ENCODE peak calls at places on chromosome 2, in six cellular contexts. One of them, this sample, is unnamed.

GRCh38 chr2:217970206-217970605 is 32.6 kb downstream of the TNS1 start:
- ATAC-seq in A549: no peak
- ATAC-seq in K562: no peak
- ATAC-seq in GM12878: no peak
- ATAC-seq in upper lobe of left lung: no peak
- ATAC-seq in HepG2: no peak
- ATAC-seq in this sample: peak

GRCh38 chr2:215548714-215549113 is 112.8 kb upstream of the FN1 start:
- ATAC-seq in A549: no peak
- ATAC-seq in K562: no peak
- ATAC-seq in GM12878: no peak
- ATAC-seq in upper lobe of left lung: no peak
- ATAC-seq in HepG2: no peak
- ATAC-seq in this sample: no peak

GRCh38 chr2:189506514-189506976 is 65.3 kb downstream of the WDR75 start:
- ATAC-seq in A549: peak
- ATAC-seq in K562: peak
- ATAC-seq in GM12878: peak
- ATAC-seq in upper lobe of left lung: no peak
- ATAC-seq in HepG2: peak
- ATAC-seq in this sample: no peak

GRCh38 chr2:1876352-1876751 is 132.0 kb upstream of the PXDN start:
- ATAC-seq in A549: no peak
- ATAC-seq in K562: no peak
- ATAC-seq in GM12878: no peak
- ATAC-seq in upper lobe of left lung: no peak
- ATAC-seq in HepG2: no peak
- ATAC-seq in this sample: no peak

GRCh38 chr2:199505755-199506403 is 48.1 kb upstream of the SATB2 start:
- ATAC-seq in A549: no peak
- ATAC-seq in K562: no peak
- ATAC-seq in GM12878: no peak
- ATAC-seq in upper lobe of left lung: no peak
- ATAC-seq in HepG2: no peak
- ATAC-seq in this sample: no peak

GRCh38 chr2:56168163-56168562 is 15.6 kb upstream of the CCDC85A start:
- ATAC-seq in A549: no peak
- ATAC-seq in K562: no peak
- ATAC-seq in GM12878: no peak
- ATAC-seq in upper lobe of left lung: peak
- ATAC-seq in HepG2: no peak
- ATAC-seq in this sample: no peak

GRCh38 chr2:158724803-158725271 is 70.3 kb upstream of the DAPL1 start:
- ATAC-seq in A549: peak
- ATAC-seq in K562: peak
- ATAC-seq in GM12878: no peak
- ATAC-seq in upper lobe of left lung: peak
- ATAC-seq in HepG2: peak
- ATAC-seq in this sample: no peak

GRCh38 chr2:26491563-26492167 is 13.7 kb upstream of the OTOF start:
- ATAC-seq in A549: no peak
- ATAC-seq in K562: no peak
- ATAC-seq in GM12878: no peak
- ATAC-seq in upper lobe of left lung: no peak
- ATAC-seq in HepG2: no peak
- ATAC-seq in this sample: no peak

GRCh38 chr2:120654383-120655134 is 81.1 kb upstream of the GLI2 start:
- ATAC-seq in A549: no peak
- ATAC-seq in K562: no peak
- ATAC-seq in GM12878: no peak
- ATAC-seq in upper lobe of left lung: no peak
- ATAC-seq in HepG2: peak
- ATAC-seq in this sample: no peak

GRCh38 chr2:18799397-18799796 is 210.0 kb upstream of the NT5C1B start:
- ATAC-seq in A549: no peak
- ATAC-seq in K562: no peak
- ATAC-seq in GM12878: no peak
- ATAC-seq in upper lobe of left lung: no peak
- ATAC-seq in HepG2: no peak
- ATAC-seq in this sample: no peak

GRCh38 chr2:19859565-19859964 is 42.2 kb downstream of the TTC32 start:
- ATAC-seq in A549: no peak
- ATAC-seq in K562: no peak
- ATAC-seq in GM12878: no peak
- ATAC-seq in upper lobe of left lung: no peak
- ATAC-seq in HepG2: no peak
- ATAC-seq in this sample: no peak

GRCh38 chr2:24972315-24972958 is 682 bp upstream of the DNAJC27 start:
- ATAC-seq in A549: no peak
- ATAC-seq in K562: peak
- ATAC-seq in GM12878: peak
- ATAC-seq in upper lobe of left lung: no peak
- ATAC-seq in HepG2: no peak
- ATAC-seq in this sample: no peak

GRCh38 chr2:161552015-161552414 is 72.2 kb upstream of the SLC4A10 start:
- ATAC-seq in A549: no peak
- ATAC-seq in K562: no peak
- ATAC-seq in GM12878: no peak
- ATAC-seq in upper lobe of left lung: no peak
- ATAC-seq in HepG2: no peak
- ATAC-seq in this sample: no peak

GRCh38 chr2:44361330-44362206 is at the start of the genes CAMKMT and PREPL:
- ATAC-seq in A549: peak
- ATAC-seq in K562: peak
- ATAC-seq in GM12878: peak
- ATAC-seq in upper lobe of left lung: peak
- ATAC-seq in HepG2: peak
- ATAC-seq in this sample: peak

GRCh38 chr2:44362207-44363015 is 664 bp downstream of the CAMKMT start:
- ATAC-seq in A549: peak
- ATAC-seq in K562: peak
- ATAC-seq in GM12878: peak
- ATAC-seq in upper lobe of left lung: peak
- ATAC-seq in HepG2: peak
- ATAC-seq in this sample: peak

GRCh38 chr2:44354761-44355160 is 6.5 kb downstream of the PREPL start:
- ATAC-seq in A549: no peak
- ATAC-seq in K562: peak
- ATAC-seq in GM12878: no peak
- ATAC-seq in upper lobe of left lung: no peak
- ATAC-seq in HepG2: no peak
- ATAC-seq in this sample: no peak

GRCh38 chr2:44360749-44361329 is 455 bp downstream of the PREPL start:
- ATAC-seq in A549: peak
- ATAC-seq in K562: peak
- ATAC-seq in GM12878: peak
- ATAC-seq in upper lobe of left lung: peak
- ATAC-seq in HepG2: no peak
- ATAC-seq in this sample: peak

DNA sequence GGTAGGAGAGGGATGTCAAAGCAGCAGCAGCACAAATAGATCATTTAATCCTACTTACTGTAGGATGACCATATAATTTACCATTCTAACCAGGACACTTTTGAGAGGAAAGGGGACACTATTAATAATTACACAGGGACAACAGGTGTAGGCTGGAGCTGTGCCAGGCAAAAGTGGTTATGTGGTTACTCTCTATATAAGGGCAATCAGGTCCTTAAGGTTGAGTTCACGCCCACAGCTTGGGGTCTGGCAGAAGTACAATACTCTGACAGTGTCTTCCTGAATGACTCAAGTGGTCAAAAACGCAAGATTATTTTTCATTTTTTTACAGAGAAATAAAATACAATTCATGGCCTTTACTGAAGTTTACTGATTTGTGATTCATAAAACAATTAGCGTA is 2.8 kb downstream of the PREPL start:
- ATAC-seq in A549: no peak
- ATAC-seq in K562: no peak
- ATAC-seq in GM12878: peak
- ATAC-seq in upper lobe of left lung: no peak
- ATAC-seq in HepG2: no peak
- ATAC-seq in this sample: no peak
- TF ChIP-seq POLR2A in A549: no peak
- TF ChIP-seq POLR2A in K562: no peak
- TF ChIP-seq POLR2A in GM12878: no peak
- TF ChIP-seq POLR2A in upper lobe of left lung: no peak
- TF ChIP-seq POLR2A in HepG2: no peak
- TF ChIP-seq POLR2A in this sample: no peak

GRCh38 chr2:46342566-46343315 is 45.5 kb downstream of the EPAS1 start:
- ATAC-seq in A549: no peak
- ATAC-seq in K562: no peak
- ATAC-seq in GM12878: no peak
- ATAC-seq in upper lobe of left lung: no peak
- ATAC-seq in HepG2: no peak
- ATAC-seq in this sample: no peak
- TF ChIP-seq EP300 in A549: no peak
- TF ChIP-seq EP300 in K562: no peak
- TF ChIP-seq EP300 in GM12878: no peak
- TF ChIP-seq EP300 in upper lobe of left lung: no peak
- TF ChIP-seq EP300 in HepG2: no peak
- TF ChIP-seq EP300 in this sample: no peak

GRCh38 chr2:206250041-206250897 is 24.2 kb upstream of the ZDBF2 start:
- ATAC-seq in A549: peak
- ATAC-seq in K562: peak
- ATAC-seq in GM12878: peak
- ATAC-seq in upper lobe of left lung: no peak
- ATAC-seq in HepG2: peak
- ATAC-seq in this sample: no peak
- TF ChIP-seq CTCF in A549: peak
- TF ChIP-seq CTCF in K562: no peak
- TF ChIP-seq CTCF in GM12878: peak
- TF ChIP-seq CTCF in upper lobe of left lung: no peak
- TF ChIP-seq CTCF in HepG2: peak
- TF ChIP-seq CTCF in this sample: no peak

DNA sequence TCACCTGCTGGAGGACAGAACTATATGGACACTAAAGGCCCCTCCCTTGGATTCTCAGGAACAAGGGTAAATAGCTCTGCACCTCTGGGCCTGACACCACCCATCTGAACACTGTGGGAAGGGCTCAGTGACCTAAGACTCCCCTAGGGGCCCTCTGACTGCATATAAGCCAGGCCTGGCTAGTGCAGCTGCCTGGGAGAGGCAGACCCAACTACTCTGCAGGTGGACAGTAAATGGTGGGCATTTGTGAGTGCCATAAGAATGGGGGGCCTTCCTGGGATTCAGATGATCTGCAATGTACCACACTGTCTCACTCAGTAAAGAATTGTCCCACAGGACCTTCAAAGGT is 11.2 kb upstream of the WIPF1 start:
- ATAC-seq in A549: no peak
- ATAC-seq in K562: peak
- ATAC-seq in GM12878: peak
- ATAC-seq in upper lobe of left lung: peak
- ATAC-seq in HepG2: no peak
- ATAC-seq in this sample: no peak
- TF ChIP-seq POLR2A in A549: no peak
- TF ChIP-seq POLR2A in K562: no peak
- TF ChIP-seq POLR2A in GM12878: peak
- TF ChIP-seq POLR2A in upper lobe of left lung: no peak
- TF ChIP-seq POLR2A in HepG2: no peak
- TF ChIP-seq POLR2A in this sample: no peak

DNA sequence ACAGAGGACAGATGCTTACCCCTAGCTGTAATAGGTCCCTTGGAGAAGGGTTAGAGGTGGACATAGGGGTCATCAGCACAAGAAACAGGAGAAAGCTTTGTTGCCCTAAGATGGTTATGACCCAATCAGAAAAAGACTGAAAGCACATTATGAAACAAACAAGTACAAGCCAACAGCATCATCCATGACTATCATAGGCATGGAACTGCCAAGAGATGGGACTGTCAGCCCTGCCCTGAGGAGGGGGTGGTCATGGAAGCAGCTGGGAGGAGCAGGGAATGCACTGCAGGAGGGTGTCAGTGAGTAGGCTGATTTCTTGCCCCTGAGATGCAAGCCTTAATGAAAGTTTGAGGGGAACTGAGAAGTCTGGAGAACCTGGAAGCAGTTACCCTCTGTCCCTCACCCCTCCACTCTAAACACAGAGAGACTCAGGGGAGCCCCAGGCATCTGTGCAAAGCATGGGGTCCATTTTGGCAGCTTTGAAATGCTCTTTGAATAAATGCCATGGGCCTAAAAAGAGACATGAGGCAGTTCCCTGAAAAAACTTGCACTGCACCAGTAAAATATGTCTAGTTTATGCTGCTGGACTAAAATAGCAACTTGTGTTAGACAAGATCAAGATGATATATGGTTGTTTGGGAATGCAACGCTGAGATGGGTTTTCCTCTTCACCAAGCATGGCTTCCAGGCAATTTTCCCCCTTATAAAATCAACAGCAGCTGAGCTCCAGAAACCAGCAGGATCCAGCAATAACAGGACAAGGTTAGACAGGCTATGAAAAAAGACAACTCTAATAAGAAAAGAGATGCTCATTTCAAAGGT is 122.7 kb upstream of the ZFP36L2 start:
- ATAC-seq in A549: no peak
- ATAC-seq in K562: no peak
- ATAC-seq in GM12878: no peak
- ATAC-seq in upper lobe of left lung: peak
- ATAC-seq in HepG2: no peak
- ATAC-seq in this sample: peak
- TF ChIP-seq EP300 in A549: no peak
- TF ChIP-seq EP300 in K562: no peak
- TF ChIP-seq EP300 in GM12878: no peak
- TF ChIP-seq EP300 in upper lobe of left lung: no peak
- TF ChIP-seq EP300 in HepG2: no peak
- TF ChIP-seq EP300 in this sample: no peak

GRCh38 chr2:84882415-84882738 is 1.5 kb upstream of the TRABD2A start:
- ATAC-seq in A549: peak
- ATAC-seq in K562: no peak
- ATAC-seq in GM12878: no peak
- ATAC-seq in upper lobe of left lung: no peak
- ATAC-seq in HepG2: no peak
- ATAC-seq in this sample: no peak

GRCh38 chr2:84879595-84880394 is 1.1 kb downstream of the TRABD2A start:
- ATAC-seq in A549: no peak
- ATAC-seq in K562: no peak
- ATAC-seq in GM12878: peak
- ATAC-seq in upper lobe of left lung: no peak
- ATAC-seq in HepG2: no peak
- ATAC-seq in this sample: no peak

GRCh38 chr2:84880395-84880644 is 564 bp downstream of the TRABD2A start:
- ATAC-seq in A549: no peak
- ATAC-seq in K562: no peak
- ATAC-seq in GM12878: no peak
- ATAC-seq in upper lobe of left lung: no peak
- ATAC-seq in HepG2: no peak
- ATAC-seq in this sample: no peak

GRCh38 chr2:84881581-84882414 is 914 bp upstream of the TRABD2A start:
- ATAC-seq in A549: peak
- ATAC-seq in K562: peak
- ATAC-seq in GM12878: peak
- ATAC-seq in upper lobe of left lung: peak
- ATAC-seq in HepG2: peak
- ATAC-seq in this sample: peak

GRCh38 chr2:84880645-84881521 is at the start of gene TRABD2A:
- ATAC-seq in A549: peak
- ATAC-seq in K562: peak
- ATAC-seq in GM12878: peak
- ATAC-seq in upper lobe of left lung: peak
- ATAC-seq in HepG2: peak
- ATAC-seq in this sample: peak
- TF ChIP-seq CTCF in A549: no peak
- TF ChIP-seq CTCF in K562: no peak
- TF ChIP-seq CTCF in GM12878: no peak
- TF ChIP-seq CTCF in upper lobe of left lung: no peak
- TF ChIP-seq CTCF in HepG2: no peak
- TF ChIP-seq CTCF in this sample: no peak

This sample was measured in gastroesophageal sphincter.